ENCODE peak calls at places on chromosomes 1 and 21, in seven cellular contexts. V is fibroblast of pulmonary artery, T is anterior cingulate cortex, J is T-helper 2 cell, D is neuronal stem cell, N is GM04503, H is ELF-1. Z is an unnamed sample.

GRCh38 chr1:232445361-232446106 is 184.4 kb downstream of the SIPA1L2 start:
- DNase-seq in V (no peak), T (no peak), J (no peak), D (no peak), N (no peak), H (no peak), Z (no peak)

GRCh38 chr1:168621356-168621755 is 45.0 kb downstream of the XCL1 start:
- DNase-seq in V (peak), T (no peak), J (no peak), D (no peak), N (peak), H (peak), Z (no peak)

GRCh38 chr1:164728719-164729118 is 169.7 kb downstream of the PBX1 start:
- DNase-seq in V (no peak), T (no peak), J (no peak), D (no peak), N (no peak), H (no peak), Z (no peak)

GRCh38 chr21:36104306-36105300 is 30.3 kb upstream of the CBR3 start:
- DNase-seq in V (peak), T (peak), J (peak), D (peak), N (no peak), H (peak), Z (peak)

GRCh38 chr1:198598796-198599321 is 40.0 kb upstream of the PTPRC start:
- DNase-seq in V (no peak), T (no peak), J (peak), D (no peak), N (no peak), H (no peak), Z (no peak)

GRCh38 chr1:52237430-52237829 is 95.5 kb downstream of the ZFYVE9 start:
- DNase-seq in V (peak), T (no peak), J (no peak), D (no peak), N (peak), H (no peak), Z (peak)

GRCh38 chr1:39047374-39048229 is 21.5 kb downstream of the NDUFS5 start:
- DNase-seq in V (peak), T (peak), J (peak), D (no peak), N (peak), H (peak), Z (peak)

GRCh38 chr1:109906160-109906838 is 4.3 kb upstream of the CSF1 start:
- DNase-seq in V (no peak), T (no peak), J (peak), D (no peak), N (no peak), H (no peak), Z (no peak)

GRCh38 chr1:110341872-110342331 is 2.7 kb downstream of the RBM15 start:
- DNase-seq in V (no peak), T (no peak), J (no peak), D (no peak), N (no peak), H (peak), Z (no peak)

GRCh38 chr1:52580283-52580682 is 21.9 kb upstream of the GPX7 start:
- DNase-seq in V (no peak), T (no peak), J (no peak), D (no peak), N (no peak), H (no peak), Z (no peak)

GRCh38 chr1:163013826-163014600 is 55.1 kb upstream of the RGS4 start:
- DNase-seq in V (no peak), T (no peak), J (no peak), D (no peak), N (no peak), H (no peak), Z (no peak)

GRCh38 chr1:232306269-232306911 is 323.5 kb downstream of the SIPA1L2 start:
- DNase-seq in V (peak), T (no peak), J (no peak), D (no peak), N (no peak), H (peak), Z (no peak)

GRCh38 chr1:206744683-206745082 is 25.9 kb upstream of the IL19 start:
- DNase-seq in V (no peak), T (no peak), J (peak), D (no peak), N (no peak), H (no peak), Z (no peak)

GRCh38 chr1:184020855-184021254 is 16.7 kb downstream of the COLGALT2 start:
- DNase-seq in V (no peak), T (no peak), J (no peak), D (no peak), N (no peak), H (no peak), Z (no peak)

GRCh38 chr1:110298991-110299390 is 40.2 kb upstream of the RBM15 start:
- DNase-seq in V (no peak), T (no peak), J (no peak), D (no peak), N (no peak), H (no peak), Z (no peak)

GRCh38 chr1:58392083-58392482 is 154.4 kb downstream of the OMA1 start:
- DNase-seq in V (no peak), T (no peak), J (peak), D (no peak), N (no peak), H (no peak), Z (no peak)

GRCh38 chr1:111513410-111514020 is 10.1 kb upstream of the ADORA3 start:
- DNase-seq in V (no peak), T (peak), J (no peak), D (no peak), N (no peak), H (no peak), Z (no peak)

GRCh38 chr1:214570442-214570841 is 19.0 kb upstream of the PTPN14 start:
- DNase-seq in V (peak), T (no peak), J (no peak), D (no peak), N (no peak), H (no peak), Z (peak)

GRCh38 chr1:116498789-116499628 is 71.8 kb downstream of the CD58 start:
- DNase-seq in V (peak), T (peak), J (peak), D (peak), N (no peak), H (peak), Z (peak)

GRCh38 chr21:27382404-27382803 is 415.5 kb upstream of the ADAMTS5 start:
- DNase-seq in V (peak), T (no peak), J (no peak), D (no peak), N (no peak), H (no peak), Z (no peak)

GRCh38 chr1:37169241-37169640 is 134.9 kb upstream of the GRIK3 start:
- DNase-seq in V (no peak), T (no peak), J (no peak), D (no peak), N (no peak), H (no peak), Z (no peak)

GRCh38 chr1:233523047-233523446 is 90.9 kb upstream of the KCNK1 start:
- DNase-seq in V (no peak), T (no peak), J (no peak), D (peak), N (no peak), H (peak), Z (no peak)

GRCh38 chr1:181057079-181057478 is 23.3 kb downstream of the MR1 start:
- DNase-seq in V (no peak), T (no peak), J (no peak), D (no peak), N (no peak), H (no peak), Z (no peak)

GRCh38 chr1:181141431-181141910 is 53.0 kb downstream of the IER5 start:
- DNase-seq in V (peak), T (no peak), J (peak), D (no peak), N (no peak), H (peak), Z (peak)

GRCh38 chr1:35031103-35031452 is 667 bp downstream of the ZMYM6 start:
- DNase-seq in V (peak), T (no peak), J (peak), D (no peak), N (peak), H (no peak), Z (peak)

GRCh38 chr1:211198111-211198510 is 61.1 kb upstream of the RCOR3 start:
- DNase-seq in V (peak), T (no peak), J (no peak), D (no peak), N (no peak), H (no peak), Z (peak)

GRCh38 chr1:231413749-231414082 is 8.4 kb downstream of the EGLN1 start:
- DNase-seq in V (no peak), T (no peak), J (no peak), D (no peak), N (no peak), H (no peak), Z (no peak)

GRCh38 chr1:2227341-2228156 is 570 bp upstream of the SKI start:
- DNase-seq in V (peak), T (peak), J (peak), D (peak), N (peak), H (peak), Z (peak)

GRCh38 chr1:208979776-208980175 is 603.7 kb upstream of the CAMK1G start:
- DNase-seq in V (peak), T (no peak), J (no peak), D (no peak), N (no peak), H (no peak), Z (peak)

GRCh38 chr1:169260478-169260877 is 107.1 kb downstream of the NME7 start:
- DNase-seq in V (no peak), T (no peak), J (no peak), D (no peak), N (no peak), H (no peak), Z (no peak)

GRCh38 chr1:233327938-233328660 is 575 bp downstream of the MAP3K21 start:
- DNase-seq in V (no peak), T (peak), J (peak), D (peak), N (no peak), H (peak), Z (peak)

GRCh38 chr21:42868196-42868595 is 11.1 kb downstream of the WDR4 start:
- DNase-seq in V (no peak), T (no peak), J (no peak), D (no peak), N (no peak), H (no peak), Z (no peak)

GRCh38 chr1:54559771-54560231 is 11.8 kb downstream of the ACOT11 start:
- DNase-seq in V (no peak), T (no peak), J (no peak), D (no peak), N (no peak), H (no peak), Z (no peak)

GRCh38 chr1:155070721-155071556 is 7.4 kb downstream of the EFNA4 start:
- DNase-seq in V (peak), T (peak), J (peak), D (peak), N (no peak), H (peak), Z (peak)

GRCh38 chr1:16348414-16349182 is 3.7 kb downstream of the FBXO42 start:
- DNase-seq in V (peak), T (no peak), J (no peak), D (no peak), N (peak), H (no peak), Z (peak)

GRCh38 chr1:110672001-110672752 is 2.6 kb downstream of the KCNA3 start:
- DNase-seq in V (no peak), T (peak), J (peak), D (peak), N (no peak), H (peak), Z (no peak)

GRCh38 chr1:20442920-20443625 is 42.9 kb downstream of the CAMK2N1 start:
- DNase-seq in V (no peak), T (no peak), J (no peak), D (no peak), N (peak), H (no peak), Z (no peak)

GRCh38 chr1:51284487-51284954 is 45.8 kb downstream of the TTC39A start:
- DNase-seq in V (peak), T (no peak), J (no peak), D (no peak), N (no peak), H (no peak), Z (no peak)